ENCODE peak calls at places on chromosomes 3 and 15, in six cellular contexts. J is prostate gland; F is fibroblast of lung; T is activated CD8-positive, alpha-beta memory T cell treated with anti-CD3 and anti-CD28 coated beads, Interleukin-2, amount 50 U/mL, for 48 hours; S is WERI-Rb-1; V is upper lobe of right lung. Q is an unnamed sample.

GRCh38 chr3:32758375-32758753 is 59.4 kb upstream of the TRIM71 start:
- DNase-seq in V (no peak), F (peak), J (no peak), S (no peak), T (no peak), Q (no peak)

GRCh38 chr3:45083023-45083422 is 56.9 kb downstream of the CLEC3B start:
- DNase-seq in S (no peak), F (no peak), J (no peak), T (no peak), V (no peak), Q (no peak)

GRCh38 chr15:75620776-75621536 is 4.6 kb downstream of the SNUPN start:
- DNase-seq in J (peak), S (no peak), F (peak), T (no peak), V (peak), Q (peak)

GRCh38 chr3:188432826-188433525 is 279.0 kb downstream of the LPP start:
- DNase-seq in T (no peak), J (no peak), S (no peak), F (peak), V (no peak), Q (peak)

GRCh38 chr3:140898340-140899180 is 43.1 kb upstream of the SLC25A36 start:
- DNase-seq in V (no peak), S (peak), T (no peak), F (peak), J (peak), Q (peak)

GRCh38 chr15:39180494-39180930 is 400.4 kb upstream of the THBS1 start:
- DNase-seq in S (no peak), V (no peak), J (no peak), T (no peak), F (peak), Q (no peak)

GRCh38 chr3:135627057-135627456 is 338.5 kb upstream of the PPP2R3A start:
- DNase-seq in J (no peak), S (no peak), V (no peak), F (no peak), T (no peak), Q (no peak)

GRCh38 chr3:196531418-196531817 is 16.3 kb upstream of the SMCO1 start:
- DNase-seq in V (no peak), T (no peak), F (no peak), S (no peak), J (no peak), Q (no peak)

GRCh38 chr3:70185661-70186060 is 126.8 kb downstream of the MDFIC2 start:
- DNase-seq in T (no peak), S (no peak), F (no peak), V (no peak), J (no peak), Q (no peak)

GRCh38 chr15:40795019-40795418 is 11.9 kb upstream of the ZFYVE19 start:
- DNase-seq in S (no peak), V (no peak), T (no peak), F (no peak), J (no peak), Q (no peak)

GRCh38 chr15:89680282-89680873 is 1.2 kb upstream of the PLIN1 start:
- DNase-seq in T (no peak), V (no peak), F (peak), J (peak), S (no peak), Q (peak)

GRCh38 chr15:64490598-64491259 is 30.4 kb downstream of the ZNF609 start:
- DNase-seq in J (no peak), F (peak), S (peak), T (no peak), V (no peak), Q (no peak)

GRCh38 chr15:85306946-85307686 is 73.3 kb upstream of the AKAP13 start:
- DNase-seq in T (no peak), V (no peak), S (no peak), F (no peak), J (no peak), Q (no peak)

GRCh38 chr3:193148678-193149473 is 92.1 kb upstream of the PLAAT1 start:
- DNase-seq in V (no peak), J (no peak), S (no peak), F (no peak), T (no peak), Q (no peak)

GRCh38 chr15:74845208-74845568 is 2.2 kb upstream of the ULK3 start:
- DNase-seq in T (peak), S (no peak), F (no peak), V (no peak), J (no peak), Q (no peak)

GRCh38 chr3:105958237-105959000 is 89.6 kb upstream of the CBLB start:
- DNase-seq in J (no peak), S (peak), F (no peak), T (no peak), V (no peak), Q (no peak)

GRCh38 chr3:185796431-185797107 is 28.3 kb downstream of the IGF2BP2 start:
- DNase-seq in T (no peak), S (no peak), J (peak), V (no peak), F (no peak), Q (peak)

GRCh38 chr3:38560284-38560683 is 64.1 kb downstream of the EXOG start:
- DNase-seq in S (peak), V (peak), F (no peak), J (no peak), T (peak), Q (no peak)

GRCh38 chr3:117114517-117115265 is 405.1 kb downstream of the TUSC7 start:
- DNase-seq in T (no peak), V (no peak), J (no peak), F (no peak), S (no peak), Q (peak)

GRCh38 chr3:173921741-173922140 is 524.2 kb downstream of the NLGN1 start:
- DNase-seq in S (no peak), F (no peak), V (no peak), J (no peak), T (no peak), Q (no peak)

GRCh38 chr3:104750581-104750980 is 616.1 kb upstream of the ALCAM start:
- DNase-seq in T (no peak), F (no peak), V (no peak), S (no peak), J (no peak), Q (no peak)

GRCh38 chr3:17979248-17979647 is 236.8 kb upstream of the TBC1D5 start:
- DNase-seq in V (no peak), T (no peak), S (no peak), J (no peak), F (no peak), Q (no peak)

GRCh38 chr3:79258479-79258878 is 509.3 kb downstream of the ROBO1 start:
- DNase-seq in V (no peak), T (no peak), J (no peak), S (no peak), F (no peak), Q (no peak)

GRCh38 chr15:31347067-31347975 is 20.7 kb downstream of the KLF13 start:
- DNase-seq in S (no peak), J (no peak), F (no peak), T (peak), V (peak), Q (no peak)

Q was measured in astrocyte of the cerebellum.